ENCODE peak calls at places on chromosomes 13 and 19, in ten cellular contexts. P is IMR-90, Z is upper lobe of right lung, O is body of pancreas, R is K562, W is psoas muscle, D is osteoblast, E is right lobe of liver, M is thoracic aorta, Y is brain microvascular endothelial cell. J is an unnamed sample.

GRCh38 chr19:52170304-52170703 is 1.1 kb downstream of the ZNF836 start:
- DNase-seq in P (no peak), Z (no peak), O (no peak), R (no peak), W (no peak), D (no peak), E (no peak), M (no peak), Y (no peak), J (no peak)

GRCh38 chr19:4172861-4173473 is 9.4 kb downstream of the SIRT6 start:
- DNase-seq in P (peak; percentile 14), Z (peak; percentile 82), O (peak; percentile 65), R (peak; percentile 67), W (peak; percentile 67), D (peak; percentile 93), E (peak; percentile 80), M (no peak), Y (peak; percentile 7), J (peak; percentile 47)

GRCh38 chr13:65943024-65943423 is 1287.1 kb downstream of the PCDH9 start:
- DNase-seq in P (peak; percentile 45), Z (no peak), O (no peak), R (no peak), W (no peak), D (no peak), E (no peak), M (no peak), Y (no peak), J (no peak)

GRCh38 chr19:3657395-3657769 is 30.8 kb upstream of the CACTIN start:
- DNase-seq in P (no peak), Z (no peak), O (no peak), R (no peak), W (no peak), D (no peak), E (no peak), M (no peak), Y (no peak), J (no peak)

GRCh38 chr19:27964165-27964564 is 1248.8 kb downstream of the UQCRFS1 start:
- DNase-seq in P (no peak), Z (no peak), O (no peak), R (no peak), W (no peak), D (no peak), E (no peak), M (no peak), Y (no peak), J (no peak)

GRCh38 chr19:2154587-2155075 is 3.3 kb upstream of the AP3D1 start:
- DNase-seq in P (peak; percentile 46), Z (no peak), O (no peak), R (no peak), W (no peak), D (peak; percentile 56), E (no peak), M (no peak), Y (no peak), J (no peak)

GRCh38 chr13:110017379-110017778 is 231.0 kb upstream of the IRS2 start:
- DNase-seq in P (peak; percentile 95), Z (no peak), O (no peak), R (no peak), W (no peak), D (peak; percentile 85), E (no peak), M (no peak), Y (peak; percentile 84), J (no peak)

GRCh38 chr19:15841875-15842569 is 26.6 kb upstream of the OR10H1 start:
- DNase-seq in P (no peak), Z (no peak), O (no peak), R (peak; percentile 47), W (no peak), D (no peak), E (no peak), M (no peak), Y (no peak), J (no peak)

GRCh38 chr13:41075034-41075433 is 13.7 kb downstream of the WBP4 start:
- DNase-seq in P (peak; percentile 49), Z (no peak), O (no peak), R (peak; percentile 37), W (no peak), D (peak; percentile 31), E (no peak), M (no peak), Y (no peak), J (no peak)

GRCh38 chr19:5536337-5536894 is 31.3 kb downstream of the TINCR start:
- DNase-seq in P (peak; percentile 33), Z (peak; percentile 80), O (peak; percentile 70), R (no peak), W (peak; percentile 27), D (peak; percentile 87), E (no peak), M (no peak), Y (peak; percentile 25), J (peak; percentile 79)

GRCh38 chr13:28622286-28622685 is 36.6 kb upstream of the POMP start:
- DNase-seq in P (no peak), Z (peak; percentile 77), O (no peak), R (no peak), W (peak; percentile 39), D (no peak), E (peak; percentile 58), M (no peak), Y (no peak), J (peak; percentile 38)

GRCh38 chr13:95492044-95492801 is 60.3 kb upstream of the CLDN10 start:
- DNase-seq in P (no peak), Z (no peak), O (no peak), R (no peak), W (no peak), D (no peak), E (no peak), M (no peak), Y (no peak), J (no peak)

GRCh38 chr13:113105032-113105993 is at the start of gene F7:
- DNase-seq in P (peak; percentile 45), Z (no peak), O (no peak), R (no peak), W (no peak), D (no peak), E (peak; percentile 89), M (no peak), Y (no peak), J (no peak)

GRCh38 chr19:55466246-55466614 is 1.7 kb upstream of the C19orf85 start:
- DNase-seq in P (no peak), Z (no peak), O (no peak), R (no peak), W (no peak), D (no peak), E (no peak), M (no peak), Y (no peak), J (no peak)
- H3K36me3 ChIP-seq in P (no peaks in the 10 kb centered on the region), Z (no peaks in the 10 kb centered on the region), O (no peaks in the 10 kb centered on the region), R (no peaks in the 10 kb centered on the region), W (no peaks in the 10 kb centered on the region), D (no peaks in the 10 kb centered on the region), E (no peaks in the 10 kb centered on the region), M (no peaks in the 10 kb centered on the region), Y (no peaks in the 10 kb centered on the region), J (no peaks in the 10 kb centered on the region)

DNA sequence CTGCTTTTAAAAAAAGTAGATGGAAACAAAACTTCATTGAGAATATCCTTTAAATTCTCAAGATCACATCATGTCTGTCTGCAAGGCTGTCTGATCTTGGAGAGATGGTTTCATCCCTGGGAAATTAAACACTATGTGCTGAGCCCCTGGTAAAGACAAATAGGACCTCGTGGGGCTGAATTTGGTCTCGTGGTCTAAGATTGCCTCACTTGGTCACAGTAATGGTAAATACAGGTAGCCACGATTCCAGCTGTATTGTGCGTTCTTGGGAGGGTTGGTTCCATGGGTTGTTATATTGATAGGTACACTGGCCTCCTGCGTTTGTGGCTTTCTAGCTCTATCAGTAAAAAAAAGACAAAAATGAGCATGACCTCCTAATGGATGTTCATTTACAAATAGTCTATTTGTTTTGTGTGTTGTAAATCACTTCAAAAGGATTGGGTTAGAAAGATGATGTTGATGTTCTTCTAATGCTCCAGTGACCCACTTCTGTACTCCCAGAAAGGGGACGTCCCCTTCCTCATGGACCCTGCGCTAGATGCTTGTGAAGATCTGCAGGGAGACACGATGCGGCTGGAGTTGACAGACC is 1.7 kb downstream of the CEBPG start:
- DNase-seq in P (no peak), Z (no peak), O (no peak), R (no peak), W (no peak), D (peak; percentile 66), E (no peak), M (no peak), Y (no peak), J (no peak)
- H3K4me3 ChIP-seq in P (peak overlapping the region; percentile 12), Z (peak overlapping the region; percentile 74), O (no peak overlapping the region), R (peak overlapping the region; percentile 88), W (peak overlapping the region; percentile 87), D (peak overlapping the region; percentile 88), E (peak overlapping the region; percentile 72), M (peak overlapping the region; percentile 92), Y (no peak overlapping the region), J (peak overlapping the region; percentile 75)

GRCh38 chr19:49614096-49614857 is 23.3 kb downstream of the PRR12 start:
- DNase-seq in P (peak; percentile 91), Z (no peak), O (no peak), R (no peak), W (no peak), D (peak; percentile 98), E (no peak), M (no peak), Y (peak; percentile 85), J (no peak)
- TF ChIP-seq CTCF in P (peak; percentile 27), Z (no peak), O (no peak), R (no peak), W (no peak), D (peak; percentile 30), E (no peak), M (no peak), Y (peak; percentile 64), J (no peak)

GRCh38 chr13:48260970-48261369 is 28.0 kb downstream of the ITM2B start:
- DNase-seq in P (no peak), Z (no peak), O (no peak), R (no peak), W (no peak), D (no peak), E (no peak), M (no peak), Y (no peak), J (no peak)

GRCh38 chr13:48265217-48265815 is 32.3 kb downstream of the ITM2B start:
- DNase-seq in P (no peak), Z (no peak), O (no peak), R (no peak), W (no peak), D (no peak), E (no peak), M (no peak), Y (no peak), J (no peak)

GRCh38 chr13:48264052-48264451 is 31.0 kb downstream of the ITM2B start:
- DNase-seq in P (no peak), Z (no peak), O (no peak), R (no peak), W (no peak), D (no peak), E (no peak), M (no peak), Y (no peak), J (no peak)

GRCh38 chr13:48266150-48266549 is 33.1 kb downstream of the ITM2B start:
- DNase-seq in P (no peak), Z (no peak), O (no peak), R (no peak), W (no peak), D (no peak), E (no peak), M (no peak), Y (no peak), J (no peak)

DNA sequence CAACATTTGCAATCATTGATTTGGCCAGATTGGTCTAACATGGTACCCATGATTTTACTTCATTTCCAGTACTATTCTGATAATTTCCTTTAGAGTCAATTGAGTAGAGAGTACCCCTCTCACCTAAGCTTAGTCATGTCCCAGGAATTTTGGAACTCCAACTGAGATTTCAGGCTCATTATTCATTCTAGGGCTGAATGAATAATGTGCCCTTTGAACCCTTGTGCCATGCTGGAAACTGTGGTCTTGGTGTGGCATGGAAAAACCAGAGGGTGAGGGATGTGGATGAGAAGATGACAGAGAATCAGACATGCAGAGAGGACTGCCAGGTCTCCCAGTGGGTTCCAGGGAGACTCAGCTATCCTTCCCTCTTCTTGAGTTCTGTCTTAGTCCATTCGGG is 30.2 kb downstream of the ITM2B start:
- DNase-seq in P (no peak), Z (no peak), O (no peak), R (no peak), W (no peak), D (no peak), E (no peak), M (no peak), Y (no peak), J (no peak)
- H3K36me3 ChIP-seq in P (peaks cover 15% of the 10 kb centered on the region), Z (peaks cover 73% of the 10 kb centered on the region), O (peaks cover 22% of the 10 kb centered on the region), R (peaks cover 26% of the 10 kb centered on the region), W (peaks cover 73% of the 10 kb centered on the region), D (peaks cover 31% of the 10 kb centered on the region), E (peaks cover 41% of the 10 kb centered on the region), M (peaks cover 33% of the 10 kb centered on the region), Y (peaks cover 28% of the 10 kb centered on the region), J (peaks cover 71% of the 10 kb centered on the region)